ENCODE peak calls at places on chromosomes 4 and X, in eight cellular contexts. C is IMR-90, L is heart left ventricle, K is transverse colon, Y is A549, V is ovary, E is NB4, W is esophagus squamous epithelium. A is an unnamed sample.

GRCh38 chr4:81255524-81255923 is 40.5 kb upstream of the PRKG2 start:
- DNase-seq in C (peak), L (no peak), K (no peak), Y (peak), V (no peak), E (no peak), W (no peak), A (no peak)

GRCh38 chrX:39855748-39856129 is 242.0 kb downstream of the BCOR start:
- DNase-seq in C (peak), L (no peak), K (peak), Y (peak), V (no peak), E (peak), W (peak), A (no peak)

GRCh38 chr4:124936427-124936826 is 223.9 kb upstream of the ANKRD50 start:
- DNase-seq in C (peak), L (peak), K (no peak), Y (no peak), V (peak), E (no peak), W (no peak), A (peak)

GRCh38 chr4:1234811-1235292 is 14.1 kb downstream of the CTBP1 start:
- DNase-seq in C (no peak), L (no peak), K (no peak), Y (no peak), V (no peak), E (no peak), W (no peak), A (peak)

GRCh38 chr4:186723207-186724047 is at the start of gene FAT1:
- DNase-seq in C (peak), L (peak), K (peak), Y (peak), V (peak), E (no peak), W (no peak), A (peak)

GRCh38 chr4:10460313-10461047 is 3.3 kb upstream of the ZNF518B start:
- DNase-seq in C (no peak), L (no peak), K (no peak), Y (no peak), V (no peak), E (no peak), W (no peak), A (no peak)

GRCh38 chrX:51894697-51895336 is 1.4 kb downstream of the MAGED1 start:
- DNase-seq in C (peak), L (peak), K (peak), Y (no peak), V (peak), E (no peak), W (no peak), A (peak)

GRCh38 chr4:42420120-42420519 is 22.8 kb downstream of the SHISA3 start:
- DNase-seq in C (peak), L (no peak), K (no peak), Y (no peak), V (no peak), E (no peak), W (no peak), A (no peak)

GRCh38 chrX:17601816-17602215 is 135.5 kb upstream of the SCML1 start:
- DNase-seq in C (no peak), L (no peak), K (no peak), Y (no peak), V (no peak), E (no peak), W (no peak), A (no peak)

GRCh38 chr4:6915041-6916005 is 5.7 kb downstream of the TBC1D14 start:
- DNase-seq in C (no peak), L (no peak), K (no peak), Y (no peak), V (no peak), E (no peak), W (no peak), A (no peak)

GRCh38 chr4:85825937-85826678 is 351.2 kb downstream of the ARHGAP24 start:
- DNase-seq in C (peak), L (peak), K (peak), Y (peak), V (no peak), E (peak), W (no peak), A (peak)

GRCh38 chr4:75666299-75666698 is 6.9 kb downstream of the G3BP2 start:
- DNase-seq in C (no peak), L (no peak), K (no peak), Y (no peak), V (no peak), E (no peak), W (no peak), A (no peak)

GRCh38 chr4:75673027-75673958 is at the start of gene G3BP2:
- DNase-seq in C (peak), L (peak), K (peak), Y (peak), V (peak), E (peak), W (peak), A (peak)

GRCh38 chr4:75672461-75673026 is 667 bp downstream of the G3BP2 start:
- DNase-seq in C (peak), L (peak), K (peak), Y (peak), V (peak), E (peak), W (peak), A (peak)

GRCh38 chr4:75671802-75672421 is 1.3 kb downstream of the G3BP2 start:
- DNase-seq in C (no peak), L (no peak), K (no peak), Y (no peak), V (no peak), E (no peak), W (no peak), A (no peak)

DNA sequence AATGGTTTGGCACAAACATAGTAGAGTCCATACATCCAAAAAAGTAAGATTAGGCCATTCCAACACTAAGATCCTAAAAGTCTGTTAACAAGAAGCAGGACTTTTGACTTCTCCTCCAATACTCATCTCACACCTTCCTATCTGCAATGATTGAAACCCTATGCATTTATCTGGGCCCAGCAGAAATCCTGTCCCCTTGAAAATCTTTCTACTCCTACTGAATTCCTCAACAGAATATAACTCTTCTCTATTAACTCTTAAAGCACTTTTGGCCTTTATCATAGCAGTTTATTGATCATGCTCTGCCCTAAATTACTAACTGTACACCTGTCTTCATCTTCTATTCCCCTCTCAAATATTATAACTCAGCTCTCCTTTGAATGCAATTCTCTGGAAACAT is 4.6 kb downstream of the G3BP2 start:
- DNase-seq in C (no peak), L (no peak), K (no peak), Y (no peak), V (no peak), E (no peak), W (no peak), A (no peak)
- TF ChIP-seq CTCF in C (no peak), L (no peak), K (no peak), Y (no peak), V (no peak), E (no peak), W (no peak), A (no peak)

GRCh38 chr4:48781968-48782367 is 1.9 kb upstream of the FRYL start:
- DNase-seq in C (no peak), L (no peak), K (no peak), Y (no peak), V (no peak), E (no peak), W (no peak), A (no peak)

GRCh38 chr4:48778431-48779094 is 1.5 kb downstream of the FRYL start:
- DNase-seq in C (peak), L (no peak), K (no peak), Y (no peak), V (no peak), E (peak), W (no peak), A (no peak)

GRCh38 chr4:48780867-48781219 is 764 bp upstream of the FRYL start:
- DNase-seq in C (peak), L (peak), K (peak), Y (no peak), V (peak), E (peak), W (no peak), A (peak)

GRCh38 chr4:48779095-48779997 is 733 bp downstream of the FRYL start:
- DNase-seq in C (peak), L (peak), K (peak), Y (peak), V (peak), E (peak), W (peak), A (peak)

GRCh38 chr4:48779998-48780866 is at the start of gene FRYL:
- DNase-seq in C (peak), L (peak), K (peak), Y (peak), V (peak), E (peak), W (peak), A (peak)
- TF ChIP-seq POLR2A in C (peak), L (no peak), K (peak), Y (peak), V (peak), E (peak), W (peak), A (peak)

DNA sequence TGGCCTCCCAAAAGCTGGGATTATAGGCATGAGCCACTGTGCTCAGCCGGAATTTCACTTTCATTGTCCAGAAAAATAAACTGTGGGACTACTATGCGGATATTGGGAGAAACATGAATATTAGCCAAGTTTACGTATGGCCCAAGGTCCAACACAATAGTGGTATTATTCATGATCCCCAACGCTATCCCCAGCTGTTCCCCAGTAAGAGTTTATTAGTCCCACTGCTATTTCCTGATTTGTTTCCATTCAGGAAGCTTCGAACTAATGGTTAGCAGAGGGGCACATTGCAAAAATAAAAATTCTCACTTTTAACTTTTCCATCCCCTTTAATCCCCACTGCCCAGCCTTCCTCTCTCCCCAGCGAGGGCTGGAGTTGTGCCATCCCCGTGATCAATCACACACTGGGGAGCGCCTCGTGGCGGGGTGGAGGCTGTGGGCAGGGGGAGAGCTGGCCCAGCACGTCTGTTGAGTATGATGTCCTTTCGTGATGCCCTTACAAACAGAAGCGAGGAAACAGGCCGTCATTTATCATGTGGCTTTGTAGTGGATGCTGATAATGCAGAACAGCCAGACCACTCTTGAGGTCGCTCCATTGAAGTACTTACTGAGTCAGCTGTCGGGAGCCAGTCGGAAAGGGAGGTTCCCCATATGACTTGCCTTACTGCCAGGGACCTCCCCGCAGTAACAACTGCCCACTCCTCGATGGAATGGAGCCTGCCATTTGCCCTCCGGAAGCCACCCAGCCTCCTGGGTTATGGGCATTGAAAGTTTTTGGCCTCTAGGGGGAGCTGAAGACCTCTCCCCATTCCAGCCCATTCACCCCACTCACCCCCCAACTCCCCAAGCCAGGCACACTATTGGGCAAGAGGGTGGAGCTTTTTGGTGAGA is 117.0 kb downstream of the KDR start:
- DNase-seq in C (no peak), L (no peak), K (no peak), Y (no peak), V (no peak), E (peak), W (no peak), A (no peak)
- TF ChIP-seq CTCF in C (peak), L (peak), K (no peak), Y (no peak), V (no peak), E (peak), W (peak), A (no peak)

DNA sequence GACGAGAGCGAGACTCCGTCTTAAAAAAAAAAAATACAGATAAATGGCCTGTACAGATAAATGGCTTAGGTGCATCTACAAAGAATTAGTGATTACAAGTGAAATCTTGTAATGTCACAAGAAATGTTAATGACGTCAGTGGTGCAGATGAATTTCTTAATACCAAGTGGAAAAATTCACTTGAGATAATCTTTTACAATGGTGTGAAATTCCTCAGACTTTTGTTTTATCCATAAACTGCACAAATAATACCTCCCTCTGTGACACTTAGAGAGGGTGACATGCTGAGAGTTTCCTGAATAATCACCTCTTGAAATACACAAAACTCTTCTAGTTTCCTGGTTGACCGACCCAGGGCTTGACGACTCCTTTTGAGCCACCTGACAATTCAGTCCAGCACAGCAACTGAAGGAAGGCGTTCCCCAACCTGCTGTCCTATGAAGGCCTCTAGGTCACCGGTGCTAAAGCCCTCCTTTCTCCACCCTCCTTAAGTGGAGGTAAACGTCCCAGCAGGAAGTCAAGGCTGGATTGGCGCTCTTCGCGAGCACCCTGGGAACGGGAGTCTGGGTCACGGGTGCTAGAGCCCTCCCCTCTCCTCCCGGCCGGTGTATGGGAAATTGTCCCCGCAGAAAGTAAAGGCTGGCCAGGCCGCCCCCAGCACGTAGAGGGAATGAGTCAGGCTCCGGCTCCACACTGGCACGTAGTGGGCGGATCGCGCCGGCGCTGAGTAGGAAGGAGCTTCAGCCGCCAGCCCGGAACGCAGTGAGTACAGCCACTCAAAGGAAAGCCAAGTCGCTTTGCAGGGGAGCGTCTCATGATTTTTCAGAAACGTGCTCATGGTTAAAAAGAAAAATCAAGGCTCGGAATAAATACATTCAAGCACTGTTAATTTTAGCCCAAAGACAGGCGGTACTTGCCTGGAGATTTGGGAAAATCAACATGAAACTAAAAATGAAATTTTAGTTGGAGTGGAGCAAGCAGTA is at the start of gene TMEM144:
- DNase-seq in C (peak), L (peak), K (peak), Y (peak), V (peak), E (peak), W (peak), A (peak)
- TF ChIP-seq POLR2A in C (no peak), L (no peak), K (peak), Y (peak), V (peak), E (no peak), W (peak), A (peak)

A was measured in body of pancreas.